ENCODE peak calls at places on chromosomes 16 and 17, in nine cellular contexts. F is lower leg skin, I is HL-60, O is GM10248, J is tibial artery, A is GM12865, E is AG09319, W is endothelial cell, Z is heart right ventricle. P is an unnamed sample.
A peak's percentile ranks its signal among the peaks of the same experiment; 100 is the strongest.

GRCh38 chr16:11084484-11085024 is 140.2 kb downstream of the CLEC16A start:
- DNase-seq in Z (no peak), I (no peak), W (no peak), O (no peak), F (no peak), J (no peak), A (no peak), E (no peak), P (no peak)

GRCh38 chr17:13346081-13346533 is 255.6 kb downstream of the HS3ST3A1 start:
- DNase-seq in W (no peak), O (no peak), F (no peak), A (no peak), E (no peak), I (no peak), Z (no peak), J (no peak), P (no peak)

GRCh38 chr17:3594056-3594810 is 15.0 kb downstream of the TRPV1 start:
- DNase-seq in W (no peak), Z (peak; percentile 39), J (no peak), O (no peak), E (no peak), F (no peak), A (no peak), I (no peak), P (no peak)

GRCh38 chr16:28258571-28258970 is 33.8 kb upstream of the SBK1 start:
- DNase-seq in E (no peak), O (no peak), W (no peak), Z (peak; percentile 73), A (no peak), J (no peak), F (no peak), I (no peak), P (no peak)

GRCh38 chr17:31111183-31111582 is 16.4 kb downstream of the NF1 start:
- DNase-seq in A (no peak), J (no peak), W (no peak), O (no peak), F (no peak), I (no peak), E (no peak), Z (no peak), P (no peak)

GRCh38 chr16:56102159-56102798 is 89.0 kb upstream of the GNAO1 start:
- DNase-seq in W (no peak), I (no peak), O (no peak), F (no peak), Z (peak; percentile 65), E (no peak), J (peak; percentile 49), A (no peak), P (no peak)

GRCh38 chr17:77744268-77744988 is 214.1 kb upstream of the TNRC6C start:
- DNase-seq in Z (peak; percentile 68), E (no peak), F (no peak), I (no peak), O (no peak), A (no peak), W (no peak), J (peak; percentile 59), P (no peak)

GRCh38 chr17:17814162-17815061 is 22.4 kb downstream of the SREBF1 start:
- DNase-seq in I (no peak), E (no peak), F (no peak), Z (no peak), W (no peak), O (no peak), J (no peak), A (no peak), P (no peak)

GRCh38 chr17:66076546-66077190 is 115.3 kb downstream of the CEP112 start:
- DNase-seq in A (peak; percentile 6), I (no peak), Z (no peak), F (no peak), W (no peak), E (no peak), J (no peak), O (no peak), P (no peak)

GRCh38 chr17:18280766-18281165 is 20.3 kb downstream of the MIEF2 start:
- DNase-seq in O (no peak), A (no peak), J (no peak), Z (no peak), E (no peak), W (no peak), I (no peak), F (no peak), P (no peak)

GRCh38 chr17:49108318-49108717 is 24.3 kb upstream of the B4GALNT2 start:
- DNase-seq in O (no peak), J (no peak), Z (no peak), I (no peak), A (no peak), F (no peak), W (no peak), E (peak; percentile 35), P (no peak)

GRCh38 chr16:3119701-3120408 is 7.5 kb downstream of the ZNF205 start:
- DNase-seq in J (no peak), F (no peak), O (no peak), W (no peak), A (no peak), I (no peak), Z (no peak), E (no peak), P (no peak)

GRCh38 chr17:33647976-33648375 is 354.9 kb upstream of the ASIC2 start:
- DNase-seq in I (no peak), W (peak; percentile 16), F (peak; percentile 77), O (no peak), J (no peak), A (peak; percentile 37), E (no peak), Z (no peak), P (peak; percentile 9)

GRCh38 chr16:85171809-85172464 is 59.7 kb upstream of the CIBAR2 start:
- DNase-seq in I (no peak), E (no peak), A (no peak), F (no peak), J (no peak), Z (no peak), W (no peak), O (no peak), P (no peak)

GRCh38 chr16:23081675-23082119 is 67.6 kb downstream of the USP31 start:
- DNase-seq in F (no peak), Z (no peak), W (no peak), A (no peak), E (peak; percentile 67), J (no peak), O (no peak), I (no peak), P (no peak)

GRCh38 chr17:42135664-42136653 is 13.4 kb downstream of the HSPB9 start:
- DNase-seq in F (no peak), Z (peak; percentile 59), I (peak; percentile 72), J (peak; percentile 59), E (no peak), W (no peak), O (no peak), A (no peak), P (no peak)

GRCh38 chr16:79665970-79666369 is 65.4 kb upstream of the MAF start:
- DNase-seq in A (no peak), O (no peak), F (no peak), W (no peak), J (no peak), Z (no peak), I (no peak), E (no peak), P (no peak)

GRCh38 chr17:74454197-74455024 is 12.0 kb upstream of the CD300A start:
- DNase-seq in F (peak; percentile 97), W (no peak), A (no peak), O (no peak), I (no peak), E (no peak), Z (peak; percentile 95), J (peak; percentile 91), P (peak; percentile 84)

GRCh38 chr16:52921104-52921503 is 131.6 kb downstream of the CHD9NB start:
- DNase-seq in I (no peak), W (no peak), Z (no peak), E (no peak), F (no peak), J (no peak), O (no peak), A (no peak), P (no peak)

GRCh38 chr16:50711862-50712567 is 18.6 kb downstream of the NOD2 start:
- DNase-seq in I (no peak), O (no peak), Z (peak; percentile 68), J (no peak), E (no peak), A (no peak), F (peak; percentile 84), W (no peak), P (no peak)

GRCh38 chr16:49644143-49644460 is 211.8 kb downstream of the ZNF423 start:
- DNase-seq in W (no peak), F (no peak), I (no peak), Z (no peak), O (no peak), A (no peak), J (no peak), E (no peak), P (no peak)
- TF ChIP-seq CTCF in W (no peak), F (no peak), I (no peak), Z (peak; percentile 8), O (no peak), A (peak; percentile 22), J (no peak), E (peak; percentile 43), P (no peak)

DNA sequence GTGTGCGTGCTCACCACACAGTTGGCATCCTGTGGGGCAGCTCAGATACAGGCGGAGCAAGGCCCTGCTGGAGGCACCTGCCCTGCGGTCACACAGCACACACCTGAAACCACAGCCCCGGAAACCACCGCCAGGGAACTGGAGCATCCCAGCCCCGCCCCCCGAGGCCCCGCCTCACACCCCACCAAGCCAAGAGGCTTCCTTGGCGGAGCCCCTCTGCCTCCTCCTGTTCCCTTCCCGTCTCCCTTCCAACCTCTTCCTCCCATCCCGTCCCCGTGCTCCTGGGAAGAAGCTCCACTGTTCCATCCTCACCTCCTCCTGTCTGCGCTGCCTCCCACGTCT is 205.5 kb downstream of the NTN1 start:
- DNase-seq in F (no peak), I (no peak), Z (no peak), E (no peak), J (no peak), W (no peak), O (no peak), A (peak; percentile 48), P (peak; percentile 77)
- TF ChIP-seq CTCF in F (no peak), I (no peak), Z (no peak), E (no peak), J (no peak), W (no peak), O (no peak), A (no peak), P (no peak)

DNA sequence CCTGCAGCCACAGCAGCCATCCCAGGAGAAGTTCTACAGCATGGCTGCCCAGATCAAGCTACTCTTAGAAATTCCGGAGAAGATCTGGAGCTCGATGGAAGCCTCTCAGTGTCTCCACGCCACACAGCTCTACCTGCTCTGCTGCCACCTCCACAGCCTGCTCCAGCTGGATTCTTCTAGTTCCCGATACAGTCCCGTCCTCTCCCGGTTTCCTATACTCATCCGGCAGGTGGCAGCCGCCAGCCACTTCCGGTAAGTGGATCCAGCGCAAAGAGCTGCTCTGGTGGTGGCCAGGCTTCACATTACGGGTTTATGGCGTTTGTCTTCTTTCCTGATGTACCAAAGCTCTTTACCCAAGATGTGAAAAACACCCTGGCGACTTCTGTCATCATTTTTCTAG is 3.6 kb downstream of the COG1 start:
- DNase-seq in O (no peak), I (no peak), A (peak; percentile 15), W (peak; percentile 40), E (no peak), Z (peak; percentile 39), J (no peak), F (no peak), P (no peak)
- TF ChIP-seq CTCF in O (peak; percentile 8), I (no peak), A (peak; percentile 13), W (peak; percentile 16), E (peak; percentile 47), Z (no peak), J (no peak), F (no peak), P (no peak)

GRCh38 chr17:80477647-80478478 is 1.5 kb upstream of the NPTX1 start:
- DNase-seq in W (peak; percentile 67), I (peak; percentile 20), F (no peak), A (no peak), J (no peak), E (no peak), Z (no peak), O (no peak), P (peak; percentile 54)
- TF ChIP-seq CTCF in W (no peak), I (no peak), F (no peak), A (no peak), J (peak; percentile 17), E (peak; percentile 58), Z (peak; percentile 35), O (peak; percentile 55), P (peak; percentile 43)

P was measured in activated CD8-positive, alpha-beta T cell treated with anti-CD3 and anti-CD28 coated beads for 36 hours.